ENCODE peak calls at places on chromosomes 3 and 15, in ten cellular contexts. G, P, S, Z, O, E, L, K, R and B are unnamed samples. For H3K4me1, the result is how much of the 10 kb centered on the place peaks cover.

GRCh38 chr3:188656196-188656982 is 502.4 kb downstream of the LPP start:
- DNase-seq in P (no peak), Z (no peak), O (no peak), S (no peak), E (no peak), K (no peak), R (no peak), L (no peak), G (no peak), B (peak)

GRCh38 chr3:37940242-37940908 is 50.2 kb upstream of the VILL start:
- DNase-seq in Z (no peak), R (no peak), P (no peak), G (no peak), K (no peak), S (no peak), L (no peak), E (no peak), O (no peak), B (no peak)

GRCh38 chr3:16309558-16309957 is 44.5 kb downstream of the OXNAD1 start:
- DNase-seq in L (no peak), O (no peak), Z (no peak), G (no peak), P (peak), E (no peak), R (no peak), S (no peak), K (no peak), B (peak)

GRCh38 chr3:194206375-194206774 is 70.4 kb downstream of the HES1 start:
- DNase-seq in S (no peak), Z (no peak), R (no peak), P (no peak), K (no peak), L (no peak), G (peak), O (peak), E (no peak), B (no peak)

GRCh38 chr3:134937256-134938023 is 142.4 kb downstream of the EPHB1 start:
- DNase-seq in K (no peak), E (no peak), P (peak), G (no peak), O (no peak), Z (no peak), L (peak), R (peak), S (no peak), B (no peak)

GRCh38 chr15:73760777-73761329 is 7.7 kb upstream of the INSYN1 start:
- DNase-seq in E (no peak), L (no peak), G (no peak), K (no peak), R (no peak), O (no peak), Z (no peak), P (no peak), S (no peak), B (no peak)

GRCh38 chr3:126528800-126529541 is 5.0 kb downstream of the CHST13 start:
- DNase-seq in E (no peak), G (peak), S (peak), O (peak), L (peak), K (no peak), R (no peak), Z (no peak), P (no peak), B (no peak)

GRCh38 chr3:9715127-9715526 is 11.5 kb downstream of the CPNE9 start:
- DNase-seq in Z (no peak), K (no peak), O (no peak), E (no peak), P (no peak), L (no peak), R (peak), S (peak), G (no peak), B (peak)

GRCh38 chr15:65411470-65412071 is 11.2 kb downstream of the IGDCC4 start:
- DNase-seq in Z (no peak), O (no peak), K (no peak), L (no peak), R (no peak), E (no peak), P (no peak), G (no peak), S (no peak), B (peak)

GRCh38 chr3:31227152-31227581 is 305.6 kb upstream of the STT3B start:
- DNase-seq in L (no peak), Z (no peak), S (no peak), O (no peak), G (no peak), K (no peak), E (no peak), P (no peak), R (no peak), B (peak)

GRCh38 chr3:38836561-38836960 is 20.5 kb upstream of the SCN10A start:
- DNase-seq in G (no peak), R (no peak), S (no peak), K (no peak), Z (no peak), P (no peak), E (no peak), L (no peak), O (no peak), B (no peak)

GRCh38 chr3:45145681-45146614 is at the start of gene CDCP1:
- DNase-seq in R (peak), G (peak), P (no peak), K (peak), L (no peak), S (peak), O (peak), E (no peak), Z (no peak), B (peak)

GRCh38 chr3:157096328-157096727 is 63.6 kb downstream of the CCNL1 start:
- DNase-seq in L (no peak), O (no peak), R (no peak), K (no peak), G (no peak), E (no peak), Z (no peak), S (no peak), P (no peak), B (no peak)

GRCh38 chr3:133371181-133371580 is 28.7 kb upstream of the BFSP2 start:
- DNase-seq in G (no peak), K (no peak), O (no peak), P (no peak), E (no peak), R (peak), S (no peak), Z (no peak), L (no peak), B (no peak)

GRCh38 chr3:40258555-40258954 is 51.0 kb upstream of the EIF1B start:
- DNase-seq in L (no peak), Z (no peak), P (no peak), O (no peak), E (no peak), R (no peak), K (no peak), G (no peak), S (no peak), B (peak)

GRCh38 chr3:73600293-73600938 is 24.3 kb downstream of the PDZRN3 start:
- DNase-seq in P (no peak), O (no peak), G (no peak), K (no peak), S (no peak), E (no peak), L (no peak), Z (no peak), R (no peak), B (no peak)

GRCh38 chr3:155981669-155982068 is 111.2 kb downstream of the GMPS start:
- DNase-seq in Z (no peak), S (no peak), L (no peak), O (no peak), P (no peak), E (no peak), G (no peak), R (no peak), K (no peak), B (no peak)

GRCh38 chr3:155979746-155980145 is 109.3 kb downstream of the GMPS start:
- DNase-seq in O (no peak), G (no peak), K (no peak), S (no peak), E (no peak), Z (no peak), R (no peak), L (no peak), P (no peak), B (no peak)

GRCh38 chr3:155983834-155984474 is 113.5 kb downstream of the GMPS start:
- DNase-seq in P (no peak), Z (no peak), S (no peak), G (no peak), L (no peak), K (no peak), O (peak), R (no peak), E (no peak), B (peak)

GRCh38 chr3:155972885-155973584 is 102.6 kb downstream of the GMPS start:
- DNase-seq in P (no peak), E (no peak), K (no peak), O (no peak), L (no peak), G (no peak), S (no peak), R (no peak), Z (no peak), B (no peak)

DNA sequence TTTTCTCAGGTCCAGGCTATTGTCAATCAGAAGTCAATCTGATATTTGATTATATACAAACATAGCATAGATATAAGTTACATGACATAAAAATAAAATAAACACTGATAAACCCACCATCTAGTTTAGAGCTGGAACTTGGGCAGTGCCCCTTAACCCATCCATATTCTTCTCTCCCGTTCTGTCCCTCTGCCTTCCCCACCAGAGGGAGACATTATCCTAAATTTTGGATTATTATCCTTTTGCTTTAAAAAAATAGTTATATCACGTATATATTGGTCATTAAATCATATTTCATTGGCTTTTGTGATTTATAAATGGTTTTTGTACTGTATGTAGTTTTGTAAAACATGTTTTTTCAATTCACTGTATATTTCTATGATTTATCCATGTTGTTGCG is 107.9 kb downstream of the GMPS start:
- DNase-seq in E (no peak), O (no peak), K (no peak), P (no peak), L (no peak), Z (no peak), R (no peak), G (no peak), S (no peak), B (peak)
- TF ChIP-seq CTCF in E (no peak), O (no peak), K (no peak), P (peak), L (peak), Z (no peak), R (peak), G (no peak), S (peak), B (peak)

GRCh38 chr15:68337826-68338225 is 60.3 kb downstream of the FEM1B start:
- DNase-seq in Z (peak), K (no peak), P (no peak), L (no peak), O (no peak), E (no peak), S (no peak), R (no peak), G (no peak), B (peak)
- H3K4me1 ChIP-seq in Z (half or more), K (under half), P (under half), L (under half), O (under half), E (under half), S (under half), R (under half), G (under half), B (under half)

GRCh38 chr15:79592126-79592525 is 160.0 kb downstream of the MINAR1 start:
- DNase-seq in G (no peak), O (no peak), S (no peak), K (no peak), E (no peak), R (no peak), Z (no peak), L (no peak), P (no peak), B (no peak)

GRCh38 chr15:79595995-79596622 is 164.0 kb downstream of the MINAR1 start:
- DNase-seq in E (no peak), P (peak), S (peak), G (peak), R (peak), K (peak), Z (no peak), O (peak), L (peak), B (peak)

GRCh38 chr15:79598639-79599038 is 166.5 kb downstream of the MINAR1 start:
- DNase-seq in K (no peak), R (no peak), L (no peak), Z (no peak), S (no peak), O (peak), E (no peak), P (no peak), G (no peak), B (no peak)

GRCh38 chr15:79595271-79595670 is 163.1 kb downstream of the MINAR1 start:
- DNase-seq in K (no peak), R (no peak), O (no peak), Z (no peak), S (no peak), G (no peak), E (no peak), P (no peak), L (no peak), B (no peak)

GRCh38 chr15:79593119-79593869 is 161.2 kb downstream of the MINAR1 start:
- DNase-seq in E (no peak), R (peak), Z (no peak), O (no peak), G (no peak), K (no peak), L (no peak), P (peak), S (no peak), B (peak)
- TF ChIP-seq CTCF in E (no peak), R (peak), Z (no peak), O (peak), G (no peak), K (peak), L (no peak), P (peak), S (peak), B (peak)

DNA sequence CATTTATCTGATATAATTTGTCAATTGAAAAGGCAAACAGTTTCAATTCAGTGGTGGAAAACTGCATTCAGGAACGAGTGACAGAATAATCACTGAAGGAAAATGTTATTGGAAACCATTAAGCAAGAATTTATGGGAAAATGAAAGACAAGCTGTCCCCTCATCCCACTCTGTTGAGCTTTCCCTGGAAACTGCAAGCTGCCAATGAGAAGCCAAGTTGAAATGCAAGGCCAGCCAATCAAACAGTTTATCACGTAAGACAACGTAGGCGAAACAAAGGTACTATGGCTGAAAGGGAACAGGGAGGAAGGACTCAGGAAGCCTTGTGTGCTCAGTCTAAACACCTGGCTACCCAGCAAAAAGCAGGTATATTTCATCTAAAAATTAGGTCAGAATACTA is 187.9 kb upstream of the ATP10A start:
- DNase-seq in S (no peak), G (no peak), E (no peak), Z (no peak), L (no peak), K (no peak), R (no peak), P (no peak), O (no peak), B (no peak)
- H3K4me1 ChIP-seq in S (under half), G (under half), E (under half), Z (under half), L (under half), K (under half), R (under half), P (under half), O (under half), B (under half)

GRCh38 chr15:43808960-43809678 is 8.7 kb downstream of the HYPK start:
- DNase-seq in E (no peak), Z (no peak), S (no peak), G (peak), P (no peak), K (no peak), L (no peak), R (no peak), O (no peak), B (no peak)

DNA sequence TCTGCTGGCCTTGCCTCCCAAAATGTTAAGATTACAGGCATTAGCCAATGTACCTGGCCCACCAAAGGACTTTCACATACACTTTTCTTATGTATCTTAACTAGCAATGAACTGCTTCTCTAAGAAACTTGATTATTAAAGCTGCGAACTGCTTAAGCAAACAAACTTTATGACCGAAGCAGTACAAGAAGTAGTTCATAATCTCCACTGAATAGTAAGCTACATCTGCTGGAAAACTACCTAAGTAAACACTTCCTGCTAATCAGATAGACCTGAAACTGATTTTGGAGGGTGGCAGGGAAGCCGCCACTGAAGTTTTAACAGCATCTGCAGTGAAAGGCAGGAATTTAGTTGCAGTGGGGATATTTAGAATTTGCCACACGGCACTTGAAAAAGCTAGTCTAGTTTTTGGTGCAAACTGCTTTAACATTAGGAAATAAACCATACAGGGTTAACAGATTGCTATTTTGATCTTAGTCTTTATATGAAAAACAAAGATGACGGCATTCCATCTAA is 8.1 kb downstream of the HYPK start:
- DNase-seq in G (no peak), O (no peak), K (no peak), S (no peak), L (no peak), E (no peak), P (no peak), R (no peak), Z (no peak), B (no peak)
- TF ChIP-seq CTCF in G (no peak), O (no peak), K (no peak), S (no peak), L (no peak), E (no peak), P (no peak), R (no peak), Z (no peak), B (no peak)

GRCh38 chr15:90162956-90163355 is 38.2 kb upstream of the SEMA4B start:
- DNase-seq in S (no peak), E (no peak), O (no peak), Z (no peak), R (no peak), G (no peak), L (no peak), P (no peak), K (no peak), B (no peak)

GRCh38 chr15:90165157-90165556 is 36.0 kb upstream of the SEMA4B start:
- DNase-seq in Z (no peak), S (no peak), G (no peak), E (no peak), L (no peak), O (no peak), P (no peak), R (no peak), K (no peak), B (no peak)

GRCh38 chr15:90160781-90161727 is 40.1 kb upstream of the SEMA4B start:
- DNase-seq in O (peak), L (no peak), S (no peak), R (peak), E (no peak), G (no peak), K (peak), P (no peak), Z (no peak), B (peak)

GRCh38 chr15:90159213-90159612 is 41.9 kb upstream of the SEMA4B start:
- DNase-seq in K (peak), L (no peak), R (no peak), O (no peak), G (no peak), S (no peak), E (no peak), Z (no peak), P (no peak), B (peak)

GRCh38 chr15:90161946-90162345 is 39.2 kb upstream of the SEMA4B start:
- DNase-seq in E (no peak), O (no peak), G (no peak), S (peak), P (no peak), L (no peak), R (no peak), Z (no peak), K (no peak), B (no peak)
- H3K4me1 ChIP-seq in E (under half), O (half or more), G (half or more), S (under half), P (under half), L (under half), R (under half), Z (under half), K (under half), B (half or more)

GRCh38 chr15:84864429-84864795 is 20.1 kb upstream of the SLC28A1 start:
- DNase-seq in Z (no peak), P (no peak), R (no peak), O (no peak), K (no peak), L (peak), G (no peak), E (no peak), S (no peak), B (no peak)

GRCh38 chr15:84859651-84860050 is 24.8 kb upstream of the SLC28A1 start:
- DNase-seq in G (no peak), L (no peak), R (no peak), S (no peak), E (no peak), Z (no peak), P (no peak), O (no peak), K (no peak), B (no peak)

GRCh38 chr15:84862214-84862975 is 22.1 kb upstream of the SLC28A1 start:
- DNase-seq in K (no peak), L (no peak), P (no peak), O (no peak), G (no peak), Z (no peak), S (no peak), R (no peak), E (no peak), B (no peak)

GRCh38 chr15:84865074-84865569 is 19.3 kb upstream of the SLC28A1 start:
- DNase-seq in L (no peak), S (no peak), E (no peak), R (no peak), Z (no peak), G (no peak), O (no peak), P (no peak), K (no peak), B (no peak)

DNA sequence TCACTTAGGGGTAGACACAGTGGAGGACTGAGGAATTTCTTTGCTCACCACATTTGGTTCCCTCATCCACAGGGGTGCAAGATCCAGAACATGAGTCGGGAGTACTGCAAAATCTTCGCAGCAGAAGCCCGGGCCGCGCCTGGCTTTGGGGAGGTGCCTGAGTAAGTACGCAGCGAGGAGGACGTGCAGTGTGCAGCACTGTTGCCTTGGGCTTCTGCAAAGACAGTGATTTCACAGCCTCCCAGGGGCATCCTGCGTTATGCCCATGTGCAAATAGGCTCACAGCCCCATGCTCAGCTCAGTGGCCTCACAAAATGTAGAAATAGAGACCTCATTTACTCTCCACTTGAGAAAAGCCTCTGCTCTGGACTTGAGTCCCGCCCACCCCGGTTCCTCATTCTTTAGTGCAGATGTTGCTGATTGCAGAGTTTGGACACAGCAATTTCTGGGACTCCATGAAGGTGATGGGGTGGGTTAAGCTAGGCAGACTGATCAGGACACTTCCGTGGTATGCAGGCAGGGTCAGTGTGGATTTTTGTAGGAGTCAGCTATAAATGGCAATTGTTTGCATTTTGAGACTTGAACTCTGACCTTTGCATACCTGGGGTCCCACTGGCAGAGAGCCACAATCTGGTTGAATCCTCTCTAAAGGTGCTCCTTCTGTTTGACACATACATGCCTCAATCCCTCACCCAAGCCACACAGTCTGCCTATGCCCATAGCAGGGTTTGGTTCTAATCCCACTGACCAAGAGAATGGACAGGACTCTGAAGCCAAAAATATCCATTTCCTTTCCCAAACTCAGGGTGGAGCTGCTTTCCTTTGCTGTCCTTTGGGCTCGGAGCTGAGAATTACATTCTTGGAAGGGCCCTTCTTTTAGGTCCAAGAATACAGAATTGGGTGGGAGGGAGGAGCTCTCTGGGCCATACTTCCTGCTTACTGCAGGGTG is 20.7 kb upstream of the SLC28A1 start:
- DNase-seq in L (no peak), K (no peak), P (no peak), G (no peak), E (no peak), R (no peak), O (no peak), S (no peak), Z (no peak), B (no peak)
- TF ChIP-seq CTCF in L (peak), K (no peak), P (no peak), G (no peak), E (no peak), R (peak), O (no peak), S (no peak), Z (peak), B (no peak)